ENCODE peak calls at places on chromosomes 16 and 17, in eight cellular contexts. Y, U, S, X, Q, P, L and B are unnamed samples.

GRCh38 chr17:42675984-42676423 is 790 bp downstream of the PLEKHH3 start:
- DNase-seq in Y (peak; percentile 27), U (peak; percentile 76), S (no peak), X (peak; percentile 8), Q (peak; percentile 71), P (peak; percentile 82), L (no peak), B (peak; percentile 48)

GRCh38 chr17:30379303-30380105 is 777 bp downstream of the CPD start:
- DNase-seq in Y (peak; percentile 30), U (peak; percentile 40), S (peak; percentile 49), X (peak; percentile 15), Q (peak; percentile 71), P (no peak), L (no peak), B (peak; percentile 36)

GRCh38 chr17:74190807-74191206 is 12.7 kb upstream of the RPL38 start:
- DNase-seq in Y (no peak), U (peak; percentile 56), S (peak; percentile 74), X (no peak), Q (no peak), P (peak; percentile 72), L (no peak), B (peak; percentile 69)

GRCh38 chr17:31269597-31269996 is 27.4 kb downstream of the OMG start:
- DNase-seq in Y (no peak), U (peak; percentile 93), S (peak; percentile 28), X (no peak), Q (no peak), P (peak; percentile 60), L (peak; percentile 32), B (peak; percentile 79)

GRCh38 chr16:13586051-13586450 is 333.9 kb upstream of the ERCC4 start:
- DNase-seq in Y (no peak), U (no peak), S (no peak), X (no peak), Q (no peak), P (no peak), L (no peak), B (no peak)

GRCh38 chr17:79047923-79048825 is 24.2 kb downstream of the C1QTNF1 start:
- DNase-seq in Y (no peak), U (no peak), S (peak; percentile 54), X (no peak), Q (no peak), P (no peak), L (no peak), B (no peak)

GRCh38 chr17:41913798-41914197 is 5.0 kb downstream of the ACLY start:
- DNase-seq in Y (no peak), U (no peak), S (no peak), X (no peak), Q (no peak), P (no peak), L (no peak), B (no peak)

GRCh38 chr16:6558661-6559060 is 774.0 kb upstream of the RBFOX1 start:
- DNase-seq in Y (no peak), U (no peak), S (peak; percentile 34), X (no peak), Q (no peak), P (no peak), L (no peak), B (peak; percentile 38)

GRCh38 chr17:40106760-40107265 is 6.4 kb upstream of the NR1D1 start:
- DNase-seq in Y (no peak), U (no peak), S (peak; percentile 44), X (no peak), Q (no peak), P (no peak), L (no peak), B (peak; percentile 65)

GRCh38 chr17:29624586-29624985 is 1.9 kb upstream of the CORO6 start:
- DNase-seq in Y (no peak), U (no peak), S (no peak), X (no peak), Q (peak; percentile 41), P (no peak), L (no peak), B (no peak)

GRCh38 chr17:1764274-1764673 is 2.4 kb downstream of the SERPINF1 start:
- DNase-seq in Y (no peak), U (peak; percentile 93), S (no peak), X (peak; percentile 96), Q (no peak), P (peak; percentile 83), L (no peak), B (no peak)

GRCh38 chr17:703081-703875 is 11.4 kb downstream of the VPS53 start:
- DNase-seq in Y (no peak), U (no peak), S (no peak), X (no peak), Q (no peak), P (no peak), L (no peak), B (no peak)

GRCh38 chr17:8674344-8675305 is 44.1 kb upstream of the MYH10 start:
- DNase-seq in Y (no peak), U (peak; percentile 55), S (no peak), X (no peak), Q (no peak), P (no peak), L (no peak), B (peak; percentile 36)

GRCh38 chr16:89089142-89089541 is 4.5 kb upstream of the ACSF3 start:
- DNase-seq in Y (no peak), U (no peak), S (peak; percentile 40), X (no peak), Q (peak; percentile 55), P (no peak), L (no peak), B (peak; percentile 53)

DNA sequence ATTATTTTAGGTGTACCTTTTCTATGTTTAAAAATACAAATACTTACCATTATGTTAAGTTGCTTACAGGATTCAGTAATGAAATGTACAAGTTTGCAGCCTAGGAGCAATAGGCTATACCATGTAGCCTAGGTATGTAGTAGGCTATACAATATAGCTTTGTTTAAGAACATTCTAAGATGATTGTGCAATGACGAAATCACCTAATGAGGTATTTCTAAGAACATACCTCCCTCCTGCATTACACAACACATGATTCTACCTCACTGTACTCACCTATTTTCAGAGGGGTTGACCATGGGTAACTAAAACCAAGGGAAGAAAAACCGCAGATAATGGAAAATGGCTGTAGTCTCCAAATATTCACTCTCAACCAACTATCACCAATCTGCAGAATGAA is 35.3 kb upstream of the TBC1D3K start:
- DNase-seq in Y (no peak), U (no peak), S (no peak), X (no peak), Q (no peak), P (no peak), L (no peak), B (no peak)
- TF ChIP-seq EZH2phosphoT487 in Y (no peak), U (no peak), S (no peak), X (no peak), Q (no peak), P (no peak), L (no peak), B (no peak)

DNA sequence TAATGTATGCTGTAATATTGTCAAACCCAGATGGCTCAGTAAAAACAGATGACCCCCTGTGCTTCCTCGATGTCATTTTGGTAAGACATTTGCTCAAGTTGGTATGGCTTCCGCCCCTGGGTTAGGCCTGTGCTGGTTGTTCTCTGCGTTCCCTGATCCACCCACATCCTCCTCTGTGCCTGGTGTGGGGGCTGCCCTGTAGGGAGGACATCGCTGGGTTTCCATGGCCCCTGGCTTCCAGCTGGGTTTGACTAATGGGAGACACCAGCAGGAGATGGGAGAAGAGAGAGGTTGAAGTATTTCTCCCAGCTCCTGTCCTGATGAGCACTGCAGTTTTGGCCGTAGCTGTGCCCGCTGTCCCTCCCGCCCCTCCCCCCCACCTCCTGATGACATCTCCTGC is 4.4 kb upstream of the MFAP4 start:
- DNase-seq in Y (no peak), U (no peak), S (no peak), X (no peak), Q (no peak), P (no peak), L (no peak), B (no peak)
- H3K79me2 ChIP-seq in Y (no peaks in the 10 kb centered on the region), U (no peaks in the 10 kb centered on the region), S (no peaks in the 10 kb centered on the region), X (no peaks in the 10 kb centered on the region), Q (peaks cover 3% of the 10 kb centered on the region), P (no peaks in the 10 kb centered on the region), L (no peaks in the 10 kb centered on the region), B (no peaks in the 10 kb centered on the region)

DNA sequence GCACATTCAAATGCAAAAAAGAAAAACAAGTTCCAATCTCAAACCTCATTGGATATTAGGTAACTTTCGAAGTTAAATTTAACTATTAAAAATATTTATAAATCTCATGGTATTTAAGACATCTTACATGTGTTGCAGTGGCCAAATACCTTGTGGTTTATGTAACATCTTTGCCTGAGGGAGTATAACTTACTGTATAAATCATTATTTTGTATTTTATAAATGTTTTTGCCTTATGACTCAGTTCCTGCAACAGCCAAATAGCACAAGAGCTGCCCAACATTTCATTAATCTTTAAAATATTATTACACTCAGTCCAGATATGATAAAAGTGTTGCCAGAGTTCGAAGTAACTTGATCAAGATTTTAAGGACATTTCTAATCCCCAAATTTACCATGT is 43.8 kb downstream of the IRX6 start:
- DNase-seq in Y (no peak), U (peak; percentile 53), S (no peak), X (no peak), Q (no peak), P (no peak), L (no peak), B (no peak)
- H3K4me2 ChIP-seq in Y (no peak overlapping the region), U (peak overlapping the region; percentile 51), S (no peak overlapping the region), X (no peak overlapping the region), Q (no peak overlapping the region), P (no peak overlapping the region), L (no peak overlapping the region), B (no peak overlapping the region)

DNA sequence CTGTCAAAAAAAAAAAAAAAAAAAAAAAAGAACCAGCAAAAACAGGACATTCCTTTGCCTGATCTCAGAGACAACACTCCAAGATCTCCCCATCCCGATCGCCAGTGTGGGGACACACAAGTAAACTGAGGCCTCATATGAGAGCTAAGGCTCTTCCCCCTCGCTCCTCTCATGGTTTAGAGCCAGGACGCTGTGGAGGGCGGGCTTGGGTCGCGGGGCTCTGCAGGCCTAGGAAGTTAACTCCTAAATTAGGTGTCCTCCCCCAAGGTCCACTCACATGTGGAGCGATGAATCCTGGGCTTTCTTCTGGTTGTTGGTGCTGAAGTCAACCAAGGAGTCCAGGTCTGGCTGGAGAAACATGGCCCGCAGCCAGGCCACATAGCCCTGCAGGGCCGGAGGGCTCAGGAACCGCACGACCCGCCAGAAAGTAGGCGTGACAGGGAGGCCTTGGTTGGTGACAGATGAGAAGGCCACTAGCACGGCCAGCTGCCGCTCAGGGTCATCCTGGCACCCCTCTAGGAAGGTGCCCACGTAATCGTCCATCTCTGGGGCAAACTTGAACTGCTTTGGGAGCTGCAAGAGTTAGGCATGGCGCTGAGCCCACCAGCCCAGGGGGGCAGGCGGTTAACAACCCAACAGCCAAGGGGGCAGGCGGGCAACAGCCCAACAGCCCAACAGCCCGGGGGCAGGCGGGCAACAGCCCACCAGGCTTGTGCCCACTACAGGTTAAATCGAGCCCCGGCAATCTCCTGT is 5.2 kb downstream of the MYBBP1A start:
- DNase-seq in Y (no peak), U (no peak), S (no peak), X (no peak), Q (no peak), P (no peak), L (no peak), B (no peak)
- TF ChIP-seq EZH2phosphoT487 in Y (no peak), U (no peak), S (no peak), X (no peak), Q (no peak), P (no peak), L (no peak), B (no peak)

DNA sequence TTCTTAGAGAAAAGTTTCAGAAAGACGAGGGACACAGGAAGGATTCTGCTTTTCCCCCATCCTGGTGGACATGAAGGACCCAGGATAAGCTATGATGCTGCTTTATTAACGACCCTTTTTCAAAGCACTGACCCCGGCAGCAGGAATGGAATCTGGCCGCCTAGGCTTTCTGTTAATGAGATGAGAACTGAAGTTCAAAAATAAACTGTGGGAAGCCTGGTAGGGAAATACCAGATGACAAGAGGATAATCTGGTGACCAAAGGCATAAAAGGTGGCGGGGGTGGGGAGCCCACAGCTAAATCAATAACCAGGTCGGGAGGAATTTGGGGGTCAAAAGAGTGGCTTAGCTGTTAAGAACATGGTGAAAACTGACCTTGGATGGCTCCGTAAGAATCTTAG is 171.0 kb downstream of the XYLT1 start:
- DNase-seq in Y (no peak), U (no peak), S (no peak), X (no peak), Q (no peak), P (no peak), L (no peak), B (peak; percentile 50)
- H3K79me2 ChIP-seq in Y (peaks cover 41% of the 10 kb centered on the region), U (peaks cover 95% of the 10 kb centered on the region), S (no peaks in the 10 kb centered on the region), X (peaks cover 32% of the 10 kb centered on the region), Q (peaks cover 99% of the 10 kb centered on the region), P (peaks cover 3% of the 10 kb centered on the region), L (no peaks in the 10 kb centered on the region), B (peaks cover 23% of the 10 kb centered on the region)